ENCODE peak calls at places on chromosomes 13 and 19, in ten cellular contexts. C, G, W, Y, Z, U, A, D, L and I are unnamed samples.
A peak's percentile ranks its signal among the peaks of the same experiment; 100 is the strongest.

GRCh38 chr13:94169783-94170513 is 309.5 kb downstream of the DCT start:
- DNase-seq in C (peak; percentile 47), G (peak; percentile 75), W (no peak), Y (no peak), Z (no peak), U (peak; percentile 46), A (no peak), D (peak; percentile 39), L (no peak), I (no peak)

GRCh38 chr13:103531278-103531677 is 465.1 kb upstream of the SLC10A2 start:
- DNase-seq in C (no peak), G (no peak), W (peak; percentile 34), Y (no peak), Z (no peak), U (no peak), A (no peak), D (no peak), L (no peak), I (no peak)

GRCh38 chr13:29472317-29472961 is 123.0 kb downstream of the SLC7A1 start:
- DNase-seq in C (peak; percentile 56), G (no peak), W (peak; percentile 80), Y (peak; percentile 3), Z (no peak), U (peak; percentile 68), A (no peak), D (no peak), L (peak; percentile 47), I (no peak)

GRCh38 chr19:1189419-1189818 is 15.4 kb upstream of the SBNO2 start:
- DNase-seq in C (no peak), G (no peak), W (peak; percentile 48), Y (peak; percentile 31), Z (peak; percentile 31), U (no peak), A (no peak), D (no peak), L (no peak), I (no peak)

GRCh38 chr19:16608290-16608704 is 19.7 kb downstream of the MED26 start:
- DNase-seq in C (peak; percentile 80), G (no peak), W (peak; percentile 90), Y (no peak), Z (no peak), U (peak; percentile 82), A (no peak), D (no peak), L (no peak), I (peak; percentile 86)

GRCh38 chr13:37565425-37565824 is 33.1 kb downstream of the POSTN start:
- DNase-seq in C (no peak), G (no peak), W (no peak), Y (no peak), Z (no peak), U (no peak), A (no peak), D (no peak), L (no peak), I (no peak)

GRCh38 chr13:95300625-95301134 is 571 bp downstream of the ABCC4 start:
- DNase-seq in C (peak; percentile 56), G (no peak), W (peak; percentile 35), Y (peak; percentile 13), Z (peak; percentile 14), U (peak; percentile 57), A (peak; percentile 74), D (peak; percentile 59), L (peak; percentile 30), I (peak; percentile 38)

GRCh38 chr19:56642711-56643459 is at the start of gene SMIM17:
- DNase-seq in C (no peak), G (no peak), W (no peak), Y (no peak), Z (no peak), U (no peak), A (no peak), D (no peak), L (no peak), I (no peak)

GRCh38 chr19:46373573-46374359 is 26.9 kb downstream of the PPP5C start:
- DNase-seq in C (peak; percentile 56), G (peak; percentile 95), W (peak; percentile 48), Y (no peak), Z (no peak), U (peak; percentile 40), A (no peak), D (peak; percentile 93), L (peak; percentile 99), I (peak; percentile 78)

GRCh38 chr19:23547816-23548430 is 139.1 kb downstream of the ZNF675 start:
- DNase-seq in C (no peak), G (no peak), W (no peak), Y (no peak), Z (no peak), U (no peak), A (no peak), D (no peak), L (no peak), I (no peak)

GRCh38 chr13:110010433-110011135 is 224.2 kb upstream of the IRS2 start:
- DNase-seq in C (peak; percentile 24), G (no peak), W (peak; percentile 80), Y (no peak), Z (no peak), U (peak; percentile 63), A (no peak), D (no peak), L (no peak), I (no peak)

GRCh38 chr13:109704771-109705628 is 81.4 kb downstream of the IRS2 start:
- DNase-seq in C (no peak), G (peak; percentile 93), W (peak; percentile 51), Y (no peak), Z (no peak), U (peak; percentile 27), A (no peak), D (peak; percentile 68), L (peak; percentile 57), I (peak; percentile 69)

DNA sequence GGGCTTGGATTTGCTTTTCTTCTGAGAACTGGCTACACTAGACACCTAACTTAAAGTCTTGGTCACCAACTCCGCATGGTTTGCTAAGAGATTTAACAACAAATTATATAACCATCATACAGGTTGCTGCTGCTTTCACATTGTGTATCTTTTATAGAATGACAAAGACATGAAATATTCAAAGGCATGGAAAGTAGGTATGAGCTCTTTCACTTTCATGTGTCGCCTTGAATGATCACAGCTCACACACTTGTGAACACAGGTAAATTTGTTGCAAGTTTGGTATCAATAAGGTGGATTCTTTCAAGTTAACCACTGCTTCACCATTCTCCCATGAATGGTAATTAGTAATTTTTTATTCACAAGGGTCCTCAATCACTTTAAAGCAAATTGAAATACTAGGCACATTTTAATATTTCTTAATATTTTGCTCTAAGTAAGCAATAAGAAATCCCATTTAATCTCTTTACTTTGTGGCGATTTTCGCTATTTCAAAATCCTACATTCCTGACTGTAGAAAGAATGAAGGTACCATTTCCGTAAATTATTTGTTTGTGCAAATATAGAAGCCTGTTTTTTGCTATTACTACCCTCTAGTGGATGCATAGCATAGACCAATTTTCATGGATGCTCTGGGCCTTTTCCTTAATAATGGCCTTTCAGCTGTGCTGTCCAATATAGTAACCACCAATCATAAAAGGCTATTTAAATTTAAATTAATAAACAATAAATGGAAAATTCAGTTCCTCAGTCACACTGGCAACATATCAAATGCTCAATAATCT is 45.5 kb upstream of the FREM2 start:
- DNase-seq in C (no peak), G (no peak), W (peak; percentile 19), Y (no peak), Z (no peak), U (peak; percentile 6), A (no peak), D (no peak), L (no peak), I (no peak)
- TF ChIP-seq CTCF in C (peak; percentile 31), G (peak; percentile 22), W (peak; percentile 50), Y (no peak), Z (no peak), U (peak; percentile 11), A (peak; percentile 25), D (no peak), L (no peak), I (peak; percentile 3)

DNA sequence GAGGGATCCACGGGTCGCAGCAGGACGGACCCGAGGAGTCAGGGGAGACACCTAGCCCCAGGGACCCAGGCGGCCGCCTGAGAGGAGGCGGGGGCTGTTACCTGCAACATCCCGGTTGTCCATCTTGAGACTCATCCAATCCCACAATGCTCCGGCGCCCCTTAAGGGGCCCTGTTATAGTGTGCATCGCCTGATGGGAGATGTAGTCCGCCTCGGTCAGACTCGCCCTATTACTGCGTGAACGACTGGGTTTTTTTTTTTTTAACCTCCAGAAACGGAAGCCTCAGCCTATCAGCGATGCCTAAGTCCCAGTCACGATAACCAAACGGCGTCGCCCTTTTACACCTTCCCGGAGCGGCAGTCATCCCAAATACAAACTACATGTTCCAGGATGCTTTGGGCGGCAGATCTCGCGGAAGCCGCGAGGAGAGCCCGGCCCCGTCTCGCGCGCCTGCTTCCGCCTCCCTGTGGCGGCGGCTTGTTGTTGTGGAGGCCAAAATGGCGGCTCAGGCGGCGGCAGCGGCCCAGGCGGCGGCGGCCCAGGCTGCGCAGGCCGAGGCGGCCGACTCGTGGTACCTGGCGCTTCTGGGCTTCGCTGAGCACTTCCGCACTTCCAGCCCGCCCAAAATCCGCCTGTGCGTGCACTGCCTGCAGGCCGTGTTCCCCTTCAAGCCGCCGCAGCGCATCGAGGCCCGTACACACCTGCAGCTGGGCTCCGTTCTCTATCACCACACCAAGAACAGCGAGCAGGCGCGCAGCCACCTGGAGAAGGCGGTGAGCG is at the start of the genes MAU2 and SUGP1:
- DNase-seq in C (peak; percentile 93), G (peak; percentile 91), W (peak; percentile 95), Y (peak; percentile 86), Z (peak; percentile 88), U (peak; percentile 94), A (peak; percentile 94), D (peak; percentile 93), L (peak; percentile 90), I (peak; percentile 89)
- TF ChIP-seq CTCF in C (no peak), G (peak; percentile 37), W (peak; percentile 36), Y (no peak), Z (peak; percentile 16), U (peak; percentile 34), A (no peak), D (peak; percentile 65), L (no peak), I (peak; percentile 38)

DNA sequence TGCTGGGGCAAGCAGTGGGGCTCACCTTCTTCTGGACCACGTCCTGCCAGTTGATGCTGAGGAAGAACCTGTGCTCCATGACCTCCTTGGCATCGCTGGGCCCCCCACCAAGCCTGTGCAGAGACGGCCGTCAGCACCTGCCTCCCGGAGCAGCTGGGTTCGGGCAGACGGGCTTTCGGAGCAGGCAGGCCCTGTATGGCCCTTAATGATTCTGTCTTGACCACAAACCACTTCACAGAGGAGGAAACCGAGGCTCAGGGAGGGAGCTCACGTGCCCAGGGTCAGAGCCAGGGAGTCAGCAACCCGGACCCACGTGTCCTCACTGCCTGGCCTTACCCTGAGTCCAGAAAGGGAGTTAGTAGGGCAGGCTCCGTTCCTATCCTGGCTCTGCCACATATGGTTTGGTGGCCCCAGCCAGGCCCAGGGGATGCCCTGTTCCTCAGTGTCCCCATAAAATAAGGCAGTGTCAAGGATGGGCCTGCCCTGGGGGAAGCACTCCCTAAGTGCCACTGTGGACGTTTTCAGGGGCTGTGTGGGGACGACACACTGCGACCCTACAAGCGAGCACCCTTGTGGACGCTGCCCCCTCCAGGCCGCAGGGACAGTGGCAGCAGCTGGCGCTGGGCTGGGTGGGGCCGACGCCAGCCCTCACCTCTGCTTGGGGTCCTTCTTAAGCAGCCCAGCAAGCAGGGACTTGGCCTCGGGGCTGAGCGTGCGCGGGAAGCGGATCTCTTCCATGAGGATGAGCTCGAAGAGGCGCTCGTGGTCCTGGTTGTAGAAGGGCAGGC is 8.9 kb upstream of the CCNP start:
- DNase-seq in C (no peak), G (no peak), W (no peak), Y (no peak), Z (no peak), U (no peak), A (no peak), D (no peak), L (no peak), I (no peak)
- TF ChIP-seq CTCF in C (peak; percentile 19), G (no peak), W (peak; percentile 34), Y (no peak), Z (no peak), U (peak; percentile 20), A (no peak), D (no peak), L (no peak), I (no peak)

GRCh38 chr19:28980236-28980868 is 232.6 kb downstream of the UQCRFS1 start:
- DNase-seq in C (no peak), G (no peak), W (peak; percentile 63), Y (no peak), Z (no peak), U (peak; percentile 49), A (no peak), D (no peak), L (no peak), I (no peak)
- TF ChIP-seq CTCF in C (no peak), G (peak; percentile 5), W (peak; percentile 74), Y (no peak), Z (no peak), U (peak; percentile 78), A (no peak), D (peak; percentile 36), L (no peak), I (peak; percentile 6)